ENCODE peak calls at places on chromosomes 12 and 14, in eight cellular contexts. N is heart left ventricle; E is lung; V is breast epithelium; A is upper lobe of right lung; B is psoas muscle; K is naive thymus-derived CD4-positive, alpha-beta T cell; J is CD4-positive, alpha-beta T cell. Z is an unnamed sample.

GRCh38 chr12:65825573-65826512 is 1.6 kb downstream of the HMGA2 start:
- DNase-seq in A (peak), V (no peak), E (no peak), N (peak), J (no peak), B (peak), K (no peak), Z (no peak)

GRCh38 chr12:109763201-109763841 is 49.7 kb downstream of the FAM222A start:
- DNase-seq in A (peak), V (peak), N (no peak), J (no peak), K (no peak), B (no peak), E (no peak), Z (peak)

GRCh38 chr12:75587340-75588106 is 76.1 kb upstream of the KRR1 start:
- DNase-seq in E (no peak), J (no peak), B (no peak), A (no peak), N (no peak), V (no peak), K (no peak), Z (no peak)

GRCh38 chr12:16225692-16226091 is 51.8 kb downstream of the SLC15A5 start:
- DNase-seq in V (no peak), J (no peak), E (no peak), K (no peak), N (no peak), A (no peak), B (no peak), Z (no peak)

GRCh38 chr12:125208942-125209341 is 143.7 kb downstream of the AACS start:
- DNase-seq in K (no peak), N (no peak), V (no peak), J (no peak), E (no peak), B (no peak), A (no peak), Z (no peak)

GRCh38 chr14:35050652-35051051 is 4.6 kb downstream of the FAM177A1 start:
- DNase-seq in A (no peak), E (no peak), K (no peak), V (no peak), N (peak), J (no peak), B (no peak), Z (no peak)

GRCh38 chr12:48787791-48788521 is 933 bp downstream of the ADCY6 start:
- DNase-seq in B (no peak), A (no peak), E (no peak), K (no peak), V (no peak), J (no peak), N (peak), Z (no peak)

GRCh38 chr12:93502802-93503623 is 35.7 kb downstream of the MRPL42 start:
- DNase-seq in A (no peak), E (peak), V (no peak), K (peak), N (no peak), B (no peak), J (peak), Z (no peak)

GRCh38 chr14:69636718-69637480 is 25.5 kb downstream of the SUSD6 start:
- DNase-seq in K (no peak), J (no peak), N (no peak), B (no peak), A (no peak), V (no peak), E (no peak), Z (no peak)

GRCh38 chr12:132522586-132523380 is 32.8 kb downstream of the FBRSL1 start:
- DNase-seq in J (no peak), K (no peak), B (no peak), A (no peak), E (no peak), V (no peak), N (no peak), Z (no peak)

GRCh38 chr14:77240336-77240915 is 30.6 kb downstream of the NGB start:
- DNase-seq in N (no peak), E (no peak), V (no peak), K (no peak), J (no peak), B (no peak), A (no peak), Z (no peak)

GRCh38 chr12:89506050-89506449 is 18.5 kb downstream of the GALNT4 start:
- DNase-seq in A (no peak), J (no peak), V (no peak), K (no peak), B (no peak), E (no peak), N (no peak), Z (no peak)

GRCh38 chr12:89504560-89505346 is 19.8 kb downstream of the GALNT4 start:
- DNase-seq in N (no peak), V (no peak), J (no peak), K (no peak), B (no peak), A (no peak), E (no peak), Z (no peak)

GRCh38 chr12:89501793-89502192 is 22.8 kb downstream of the GALNT4 start:
- DNase-seq in V (no peak), J (no peak), B (no peak), A (no peak), K (no peak), E (no peak), N (no peak), Z (no peak)

GRCh38 chr12:89507015-89507824 is 17.4 kb downstream of the GALNT4 start:
- DNase-seq in K (no peak), N (no peak), J (no peak), V (no peak), E (no peak), B (no peak), A (no peak), Z (no peak)
- H3K27ac ChIP-seq in K (no peak), N (no peak), J (no peak), V (no peak), E (no peak), B (no peak), A (no peak), Z (peak)

DNA sequence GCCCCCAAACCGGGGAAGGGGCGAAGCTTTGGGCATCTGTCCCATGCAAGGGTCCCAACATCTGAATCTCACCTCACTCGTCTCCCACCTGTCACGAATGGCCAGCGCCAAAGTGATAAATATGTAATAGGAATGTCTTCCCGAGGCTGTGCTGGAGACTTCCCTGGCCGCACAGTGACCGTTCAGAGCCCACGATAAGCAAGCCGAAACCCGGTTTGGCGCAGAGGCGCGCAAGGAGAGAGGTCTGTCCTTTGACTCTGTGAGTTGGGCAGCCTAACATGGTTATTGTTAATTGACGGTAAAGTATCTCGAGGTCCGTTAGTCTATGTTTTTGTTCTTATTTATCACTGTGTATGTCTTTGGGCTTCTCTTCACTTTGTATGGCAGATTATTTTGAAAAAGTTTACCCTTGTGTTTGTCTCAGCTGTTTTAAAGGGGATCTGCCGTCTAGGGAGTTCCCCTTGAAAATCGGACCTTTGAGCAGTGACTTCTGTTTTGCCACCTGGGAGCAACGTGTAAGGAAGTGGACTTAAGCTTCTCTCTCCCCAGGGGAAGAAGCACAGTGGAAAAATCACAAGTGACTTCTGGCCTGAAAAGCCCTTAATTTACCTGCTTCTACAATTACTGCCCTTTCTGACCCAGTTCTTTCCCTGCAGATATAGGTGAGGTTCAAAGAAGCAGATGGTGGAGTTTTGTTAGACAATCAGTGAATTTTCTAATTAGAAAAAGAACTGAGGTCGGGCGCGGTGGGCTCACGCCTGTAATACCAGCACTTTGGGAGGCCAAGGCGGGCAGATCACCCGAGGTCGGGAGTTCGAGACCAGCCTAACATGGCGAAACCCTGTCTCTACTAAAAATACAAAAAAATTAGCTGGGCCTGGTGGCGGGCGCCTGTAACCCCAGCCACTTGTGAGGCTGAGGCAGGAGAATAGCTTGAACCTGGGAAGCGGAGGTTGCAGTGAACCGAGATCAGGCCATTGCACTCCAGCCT is 1.1 kb upstream of the TM9SF1 start:
- DNase-seq in J (no peak), K (no peak), E (no peak), V (no peak), N (no peak), B (no peak), A (no peak), Z (no peak)
- H3K27ac ChIP-seq in J (peak), K (peak), E (peak), V (peak), N (peak), B (peak), A (peak), Z (peak)

GRCh38 chr12:122085006-122085405 is 6.5 kb downstream of the MLXIP start:
- DNase-seq in K (no peak), J (no peak), E (no peak), N (no peak), V (no peak), B (no peak), A (no peak), Z (no peak)

GRCh38 chr12:122081108-122081696 is 2.6 kb downstream of the MLXIP start:
- DNase-seq in B (no peak), J (no peak), V (no peak), K (no peak), E (no peak), N (peak), A (no peak), Z (no peak)

GRCh38 chr12:122080149-122081107 is 1.9 kb downstream of the MLXIP start:
- DNase-seq in B (peak), J (no peak), E (peak), K (no peak), A (peak), N (peak), V (no peak), Z (no peak)

GRCh38 chr12:122081697-122082221 is 3.2 kb downstream of the MLXIP start:
- DNase-seq in J (peak), E (no peak), V (no peak), K (no peak), A (peak), N (peak), B (peak), Z (no peak)

DNA sequence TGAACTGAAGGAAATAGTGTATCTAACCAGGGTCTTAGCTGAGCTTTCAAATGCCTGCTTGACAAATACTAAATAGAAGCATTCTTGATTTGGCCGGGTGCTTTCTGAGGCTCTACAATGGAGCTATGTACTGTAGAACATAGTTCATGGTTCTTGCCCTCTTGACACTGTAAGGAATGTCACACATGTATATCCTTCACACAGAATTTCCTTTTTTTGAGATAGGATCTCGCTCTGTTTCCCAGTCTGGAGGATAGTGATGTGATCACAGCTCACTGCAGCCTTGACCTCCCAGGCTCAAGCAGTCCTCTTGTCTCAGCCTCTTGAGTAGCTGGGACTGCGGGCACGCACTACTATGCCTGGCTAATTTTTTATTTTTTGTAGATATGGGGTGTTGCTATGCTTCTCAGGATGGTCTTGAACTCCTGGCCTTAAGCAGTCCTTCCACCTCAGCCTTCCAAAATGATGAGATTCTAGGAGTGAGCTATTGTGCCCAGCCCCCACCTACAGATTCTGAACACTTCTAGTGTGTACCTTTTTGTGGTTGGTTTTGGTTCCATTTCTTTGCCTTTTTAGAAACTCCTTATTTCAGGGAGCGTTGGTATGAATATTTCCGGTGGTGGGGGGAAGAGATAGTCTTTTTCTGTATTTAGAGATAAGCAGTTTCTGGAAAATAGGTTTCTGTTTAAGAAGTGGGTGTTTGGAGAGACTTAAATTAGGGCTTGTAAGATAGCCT is 4.2 kb downstream of the MLXIP start:
- DNase-seq in E (no peak), N (no peak), K (no peak), B (no peak), A (peak), J (no peak), V (no peak), Z (no peak)
- H3K27ac ChIP-seq in E (peak), N (peak), K (peak), B (peak), A (peak), J (peak), V (peak), Z (no peak)

GRCh38 chr12:117882181-117882580 is 86.6 kb downstream of the KSR2 start:
- DNase-seq in A (no peak), N (no peak), J (no peak), E (no peak), K (no peak), B (no peak), V (no peak), Z (no peak)

GRCh38 chr12:117878598-117878997 is 90.2 kb downstream of the KSR2 start:
- DNase-seq in K (no peak), J (no peak), E (no peak), B (no peak), A (no peak), V (no peak), N (no peak), Z (no peak)

GRCh38 chr12:117882603-117883184 is 86.1 kb downstream of the KSR2 start:
- DNase-seq in N (no peak), A (no peak), J (no peak), K (no peak), E (no peak), B (no peak), V (no peak), Z (no peak)

GRCh38 chr12:117884161-117884560 is 84.6 kb downstream of the KSR2 start:
- DNase-seq in A (no peak), N (no peak), V (no peak), K (no peak), B (no peak), J (no peak), E (no peak), Z (no peak)

DNA sequence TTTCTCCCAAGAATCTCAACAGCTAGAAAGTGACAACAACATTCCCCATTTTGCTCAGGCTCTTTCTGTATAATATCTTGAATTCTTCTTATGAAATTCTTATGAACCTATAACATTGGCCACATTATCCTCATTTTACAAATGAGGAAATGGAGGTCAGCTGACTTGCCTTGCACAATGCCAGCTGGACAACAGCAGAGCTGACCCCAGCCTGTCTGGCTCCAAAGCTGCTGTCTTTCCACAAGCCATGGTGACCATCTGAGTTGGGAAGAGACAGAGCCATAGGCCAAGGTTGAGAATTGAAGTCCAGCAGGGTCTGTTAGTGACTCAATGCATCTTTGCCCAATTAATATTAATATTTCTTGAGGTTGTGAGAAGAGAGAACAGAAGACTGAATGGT is 87.3 kb downstream of the KSR2 start:
- DNase-seq in K (no peak), N (no peak), E (no peak), J (no peak), V (no peak), B (no peak), A (no peak), Z (no peak)
- H3K27ac ChIP-seq in K (no peak), N (no peak), E (no peak), J (no peak), V (no peak), B (no peak), A (no peak), Z (no peak)

GRCh38 chr14:49953196-49953595 is 60.3 kb downstream of the ARF6 start:
- DNase-seq in J (no peak), B (no peak), N (no peak), V (no peak), K (no peak), A (no peak), E (no peak), Z (no peak)

GRCh38 chr14:49957089-49957852 is 64.4 kb downstream of the ARF6 start:
- DNase-seq in A (no peak), N (no peak), K (no peak), V (no peak), J (no peak), B (no peak), E (no peak), Z (no peak)

GRCh38 chr14:49955013-49955412 is 62.1 kb downstream of the ARF6 start:
- DNase-seq in E (no peak), V (no peak), A (no peak), N (no peak), J (no peak), B (no peak), K (no peak), Z (no peak)

GRCh38 chr14:49951946-49952345 is 59.1 kb downstream of the ARF6 start:
- DNase-seq in K (no peak), E (no peak), V (no peak), A (no peak), N (no peak), J (no peak), B (no peak), Z (no peak)

GRCh38 chr14:49954171-49954631 is 61.3 kb downstream of the ARF6 start:
- DNase-seq in B (peak), N (no peak), V (no peak), A (no peak), J (no peak), E (peak), K (no peak), Z (no peak)
- H3K27ac ChIP-seq in B (peak), N (no peak), V (peak), A (no peak), J (no peak), E (no peak), K (no peak), Z (peak)

GRCh38 chr12:52149651-52150241 is 42.1 kb downstream of the KRT80 start:
- DNase-seq in K (no peak), N (no peak), J (no peak), E (no peak), V (no peak), B (no peak), A (no peak), Z (no peak)

GRCh38 chr12:52147367-52147972 is 44.3 kb downstream of the KRT80 start:
- DNase-seq in N (peak), V (peak), K (no peak), J (no peak), E (peak), A (peak), B (peak), Z (peak)

GRCh38 chr12:52147983-52148540 is 43.8 kb downstream of the KRT80 start:
- DNase-seq in A (no peak), J (no peak), K (no peak), E (no peak), V (no peak), N (no peak), B (no peak), Z (no peak)

GRCh38 chr12:52149182-52149641 is 42.6 kb downstream of the KRT80 start:
- DNase-seq in E (no peak), K (no peak), N (no peak), B (no peak), A (no peak), V (no peak), J (no peak), Z (no peak)

GRCh38 chr12:52148541-52149181 is 43.2 kb downstream of the KRT80 start:
- DNase-seq in A (peak), B (no peak), E (peak), N (no peak), J (no peak), V (peak), K (no peak), Z (peak)
- H3K27ac ChIP-seq in A (peak), B (no peak), E (peak), N (peak), J (no peak), V (peak), K (no peak), Z (peak)